ENCODE peak calls at places on chromosomes 7 and 10, in ten cellular contexts. L is ovary, Z is foreskin fibroblast, T is cardiac muscle cell, V is lung, O is IMR-90, N is retinal pigment epithelial cell, I is coronary artery, C is epithelial cell of esophagus, U is transverse colon. X is an unnamed sample.

GRCh38 chr10:12656518-12657142 is 307.3 kb downstream of the CAMK1D start:
- DNase-seq in I (no peak), U (no peak), Z (peak), N (peak), O (peak), C (peak), L (no peak), V (no peak), T (peak), X (peak)

GRCh38 chr10:30056281-30056680 is 3.1 kb downstream of the JCAD start:
- DNase-seq in Z (no peak), U (no peak), I (no peak), V (no peak), T (no peak), N (no peak), L (no peak), C (no peak), O (peak), X (no peak)

GRCh38 chr10:110841767-110842267 is 29.9 kb upstream of the PDCD4 start:
- DNase-seq in U (peak), Z (no peak), O (no peak), V (no peak), N (no peak), T (no peak), L (no peak), C (no peak), I (no peak), X (no peak)

GRCh38 chr7:46212425-46213153 is 291.5 kb upstream of the IGFBP3 start:
- DNase-seq in T (no peak), V (no peak), Z (no peak), L (no peak), I (no peak), U (no peak), C (no peak), N (no peak), O (no peak), X (no peak)

GRCh38 chr10:120543291-120543690 is 86.3 kb downstream of the PLPP4 start:
- DNase-seq in Z (no peak), V (no peak), L (no peak), I (no peak), T (no peak), U (no peak), C (no peak), N (no peak), O (no peak), X (no peak)

GRCh38 chr10:126421745-126422144 is 33.5 kb upstream of the ADAM12 start:
- DNase-seq in N (no peak), O (peak), T (no peak), U (no peak), C (peak), I (no peak), Z (peak), V (no peak), L (no peak), X (peak)

GRCh38 chr7:42192851-42193456 is 44.1 kb downstream of the GLI3 start:
- DNase-seq in V (no peak), L (no peak), U (no peak), Z (no peak), N (no peak), T (peak), C (peak), I (no peak), O (peak), X (no peak)

GRCh38 chr7:88452648-88453047 is 146.0 kb upstream of the STEAP4 start:
- DNase-seq in U (peak), C (no peak), I (no peak), T (no peak), L (no peak), N (no peak), V (no peak), O (no peak), Z (no peak), X (no peak)

GRCh38 chr10:5147981-5148677 is 36.8 kb downstream of the AKR1C8 start:
- DNase-seq in T (no peak), I (no peak), L (no peak), V (no peak), Z (no peak), N (no peak), O (no peak), C (no peak), U (no peak), X (no peak)

GRCh38 chr10:29130190-29130673 is 158.6 kb upstream of the LYZL1 start:
- DNase-seq in L (no peak), V (no peak), C (peak), U (no peak), O (peak), T (peak), Z (peak), I (no peak), N (no peak), X (no peak)

GRCh38 chr10:62388328-62388727 is 14.2 kb downstream of the ZNF365 start:
- DNase-seq in T (no peak), C (no peak), I (no peak), V (no peak), N (no peak), Z (no peak), L (no peak), U (no peak), O (no peak), X (no peak)

GRCh38 chr10:72337039-72337629 is 17.6 kb downstream of the DNAJB12 start:
- DNase-seq in I (peak), N (no peak), Z (peak), O (peak), U (peak), L (peak), C (peak), V (peak), T (peak), X (no peak)

GRCh38 chr7:95191793-95192192 is 132.5 kb downstream of the PON1 start:
- DNase-seq in L (no peak), I (no peak), T (no peak), V (no peak), C (no peak), O (no peak), U (no peak), Z (no peak), N (no peak), X (no peak)

GRCh38 chr10:46092523-46093195 is 46.6 kb upstream of the MSMB start:
- DNase-seq in C (no peak), O (no peak), V (no peak), U (no peak), L (no peak), N (no peak), I (peak), Z (no peak), T (no peak), X (no peak)

GRCh38 chr7:82428186-82428961 is 15.2 kb downstream of the CACNA2D1 start:
- DNase-seq in T (no peak), V (no peak), C (no peak), U (no peak), O (peak), I (no peak), N (no peak), L (no peak), Z (peak), X (peak)

GRCh38 chr7:70104243-70104642 is 506.0 kb downstream of the AUTS2 start:
- DNase-seq in V (no peak), O (no peak), C (no peak), U (no peak), T (no peak), Z (peak), N (no peak), I (no peak), L (no peak), X (no peak)

GRCh38 chr10:29326886-29327789 is 38.3 kb downstream of the LYZL1 start:
- DNase-seq in L (no peak), O (no peak), V (no peak), Z (no peak), T (no peak), I (no peak), C (no peak), N (no peak), U (no peak), X (no peak)

GRCh38 chr10:118590334-118590733 is 5.1 kb downstream of the PRLHR start:
- DNase-seq in Z (peak), C (peak), I (no peak), L (no peak), V (peak), O (no peak), N (peak), U (no peak), T (no peak), X (no peak)

GRCh38 chr7:47418910-47419309 is 163.0 kb downstream of the TNS3 start:
- DNase-seq in V (no peak), N (no peak), T (no peak), O (peak), L (peak), U (no peak), I (peak), C (peak), Z (peak), X (no peak)

GRCh38 chr10:6379015-6379776 is 176.5 kb downstream of the PFKFB3 start:
- DNase-seq in Z (no peak), U (no peak), V (no peak), N (no peak), L (no peak), T (no peak), I (no peak), O (no peak), C (peak), X (no peak)

GRCh38 chr10:124028700-124029487 is 64.5 kb downstream of the CHST15 start:
- DNase-seq in N (no peak), O (no peak), C (no peak), Z (no peak), U (no peak), L (no peak), V (no peak), I (no peak), T (no peak), X (no peak)

GRCh38 chr10:13219685-13220670 is 14.2 kb downstream of the UCMA start:
- DNase-seq in L (no peak), V (no peak), C (peak), N (no peak), Z (peak), U (peak), T (no peak), O (peak), I (no peak), X (no peak)

GRCh38 chr7:155267023-155267422 is 30.7 kb upstream of the INSIG1 start:
- DNase-seq in I (no peak), V (no peak), O (no peak), C (no peak), U (no peak), N (no peak), T (no peak), Z (no peak), L (no peak), X (no peak)

GRCh38 chr7:45689011-45689796 is 115.0 kb downstream of the ADCY1 start:
- DNase-seq in N (no peak), T (no peak), O (peak), U (no peak), I (no peak), L (no peak), Z (peak), V (no peak), C (peak), X (peak)

GRCh38 chr7:87959336-87959735 is 25.3 kb downstream of the ADAM22 start:
- DNase-seq in Z (no peak), V (no peak), U (no peak), T (no peak), O (no peak), I (no peak), C (no peak), N (no peak), L (no peak), X (no peak)

GRCh38 chr7:101597941-101598340 is 31.2 kb downstream of the MYL10 start:
- DNase-seq in C (no peak), O (no peak), Z (no peak), T (no peak), I (no peak), N (no peak), U (no peak), V (no peak), L (no peak), X (no peak)

GRCh38 chr10:124944982-124945381 is 3.1 kb downstream of the ZRANB1 start:
- DNase-seq in V (no peak), L (no peak), N (no peak), U (no peak), T (no peak), C (no peak), Z (peak), I (no peak), O (peak), X (no peak)

GRCh38 chr7:2038876-2039728 is 193.6 kb downstream of the MAD1L1 start:
- DNase-seq in T (no peak), N (no peak), U (no peak), Z (no peak), L (no peak), C (peak), V (no peak), I (no peak), O (no peak), X (no peak)

GRCh38 chr7:149719050-149719899 is 54.1 kb downstream of the ZNF467 start:
- DNase-seq in C (peak), V (no peak), Z (peak), O (peak), N (no peak), U (no peak), L (no peak), I (no peak), T (no peak), X (peak)

GRCh38 chr7:148697950-148698396 is 730 bp upstream of the CUL1 start:
- DNase-seq in O (peak), I (no peak), U (no peak), Z (no peak), V (no peak), N (no peak), T (no peak), C (peak), L (peak), X (no peak)

GRCh38 chr10:44261710-44262455 is 123.0 kb downstream of the CXCL12 start:
- DNase-seq in T (peak), N (no peak), L (no peak), O (peak), Z (peak), V (no peak), C (no peak), U (no peak), I (no peak), X (no peak)

GRCh38 chr10:55410415-55410885 is 609.4 kb upstream of the PCDH15 start:
- DNase-seq in C (peak), O (no peak), V (no peak), T (peak), I (no peak), Z (no peak), L (no peak), N (peak), U (peak), X (no peak)

GRCh38 chr7:464712-465461 is 54.8 kb downstream of the PDGFA start:
- DNase-seq in U (no peak), L (peak), N (no peak), I (no peak), O (peak), V (no peak), C (no peak), Z (peak), T (no peak), X (no peak)

GRCh38 chr7:87001214-87001613 is 58.2 kb downstream of the ELAPOR2 start:
- DNase-seq in I (no peak), N (no peak), C (peak), L (no peak), U (no peak), V (no peak), O (no peak), T (no peak), Z (peak), X (peak)

GRCh38 chr7:28984631-28985030 is 26.5 kb upstream of the TRIL start:
- DNase-seq in V (peak), C (peak), Z (peak), O (peak), N (peak), L (no peak), U (peak), I (no peak), T (no peak), X (peak)

GRCh38 chr10:133357293-133358151 is at the start of gene FUOM:
- DNase-seq in C (peak), I (no peak), Z (peak), U (peak), T (peak), L (peak), V (no peak), N (no peak), O (peak), X (no peak)

DNA sequence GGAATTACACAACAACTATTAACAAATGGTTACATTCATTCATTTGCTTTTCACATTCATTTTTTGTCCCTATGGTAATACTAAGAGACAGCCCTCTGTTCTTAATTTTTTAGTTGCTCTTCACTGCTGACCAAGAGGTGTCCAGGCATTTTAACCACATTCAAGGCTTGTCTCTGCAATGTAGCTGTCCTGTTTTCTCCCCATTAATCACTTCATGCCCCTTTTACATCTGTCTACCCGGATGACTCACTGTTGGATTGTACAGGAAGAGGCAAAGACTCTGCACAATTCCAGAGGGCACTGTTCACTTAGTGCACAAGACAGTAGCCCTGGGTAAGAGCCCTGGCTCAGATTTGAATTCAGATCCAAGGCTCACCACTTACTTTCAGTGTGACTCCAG is 168.5 kb downstream of the NOC3L start:
- DNase-seq in I (no peak), Z (peak), L (no peak), T (no peak), C (peak), U (no peak), V (no peak), N (no peak), O (peak), X (no peak)
- TF ChIP-seq CTCF in I (no peak), Z (no peak), L (no peak), T (no peak), C (no peak), U (no peak), V (no peak), N (peak), O (peak), X (peak)

GRCh38 chr10:16992611-16993119 is 136.9 kb downstream of the CUBN start:
- DNase-seq in U (no peak), Z (peak), L (no peak), N (no peak), C (no peak), T (no peak), I (no peak), V (no peak), O (no peak), X (no peak)

GRCh38 chr10:16993186-16993585 is 136.4 kb downstream of the CUBN start:
- DNase-seq in V (no peak), Z (no peak), O (no peak), L (no peak), U (no peak), I (no peak), T (no peak), N (no peak), C (no peak), X (no peak)

GRCh38 chr10:16996530-16996964 is 133.1 kb downstream of the CUBN start:
- DNase-seq in U (no peak), L (no peak), I (no peak), Z (peak), C (no peak), V (no peak), T (no peak), N (no peak), O (peak), X (no peak)

GRCh38 chr10:16999665-17000451 is 129.8 kb downstream of the CUBN start:
- DNase-seq in O (peak), L (peak), N (no peak), U (no peak), C (no peak), Z (peak), V (no peak), T (no peak), I (no peak), X (no peak)

DNA sequence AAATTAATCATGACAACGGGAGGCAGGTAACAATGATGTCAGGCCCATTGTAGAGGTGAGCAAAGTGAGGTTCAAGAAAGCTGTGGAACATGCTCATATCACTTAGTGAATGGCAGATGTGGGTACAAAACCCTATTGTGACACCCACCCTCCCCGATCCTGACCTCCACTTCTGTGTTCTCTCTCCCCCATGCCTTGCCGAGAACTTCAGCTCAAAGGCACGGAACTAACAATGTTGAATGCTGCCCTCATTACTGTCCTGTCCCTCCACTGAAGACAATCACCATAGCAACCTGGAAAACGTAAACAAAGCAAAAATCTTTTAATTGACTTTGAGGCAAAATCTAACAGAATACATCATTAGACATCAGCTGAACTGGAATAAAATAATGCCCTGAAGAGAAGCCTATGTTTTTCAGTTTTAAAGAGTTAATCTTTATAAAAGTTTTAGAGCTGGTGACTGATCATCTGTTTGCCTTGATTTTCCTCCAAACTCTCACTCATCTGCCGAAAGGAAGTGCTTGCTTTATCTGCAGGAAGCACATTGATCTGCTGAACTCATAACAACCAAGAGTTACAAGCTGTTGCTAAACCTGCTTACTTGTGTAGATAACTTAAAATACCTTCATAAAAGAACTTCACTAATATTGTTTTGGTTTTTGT is 133.6 kb downstream of the CUBN start:
- DNase-seq in V (no peak), U (no peak), C (no peak), N (no peak), Z (peak), T (no peak), O (peak), I (no peak), L (no peak), X (no peak)
- H3K4me3 ChIP-seq in V (no peak), U (no peak), C (no peak), N (no peak), Z (no peak), T (no peak), O (no peak), I (peak), L (no peak), X (no peak)

GRCh38 chr7:121163699-121164098 is 165.1 kb upstream of the WNT16 start:
- DNase-seq in T (no peak), N (no peak), U (no peak), Z (no peak), O (no peak), L (no peak), I (no peak), V (no peak), C (no peak), X (no peak)
- TF ChIP-seq CTCF in T (no peak), N (peak), U (no peak), Z (no peak), O (no peak), L (no peak), I (no peak), V (no peak), C (no peak), X (no peak)

DNA sequence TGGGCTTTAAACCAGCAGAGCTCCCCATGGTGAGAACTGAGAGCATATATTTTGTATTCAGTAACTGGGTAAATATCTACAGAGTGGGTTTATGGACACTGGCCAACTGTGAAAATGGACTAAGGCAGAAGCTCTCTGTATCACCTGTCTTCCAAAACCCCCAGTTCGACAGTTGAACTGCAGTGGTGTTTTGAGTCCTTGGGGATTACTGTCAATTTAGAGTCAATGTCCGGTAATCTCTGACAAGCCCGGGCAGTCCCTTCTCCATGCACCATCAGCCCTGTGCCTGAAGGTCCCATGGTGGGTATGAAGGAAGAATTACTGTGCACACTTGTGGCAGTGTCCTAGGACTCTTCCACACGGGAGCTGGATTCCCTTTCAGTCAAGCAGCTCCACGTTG is 235.0 kb downstream of the CCSER2 start:
- DNase-seq in Z (no peak), U (no peak), L (no peak), C (no peak), N (no peak), I (no peak), V (no peak), O (no peak), T (no peak), X (no peak)
- H3K4me3 ChIP-seq in Z (no peak), U (no peak), L (no peak), C (no peak), N (no peak), I (no peak), V (no peak), O (no peak), T (no peak), X (no peak)